ENCODE peak calls at places on chromosomes 13 and 19, in eight cellular contexts. F, W, G, Y, A, M, H and P are unnamed samples.

GRCh38 chr13:102870677-102871415 is 25.0 kb downstream of the ERCC5 start:
- DNase-seq in W (no peak), G (peak; percentile 40), H (peak; percentile 61), M (peak; percentile 33), F (no peak), A (no peak), Y (peak; percentile 31), P (peak; percentile 63)

GRCh38 chr13:57846600-57847173 is 215.1 kb downstream of the PCDH17 start:
- DNase-seq in G (no peak), W (no peak), Y (no peak), A (no peak), F (no peak), M (no peak), H (no peak), P (no peak)

GRCh38 chr19:48499352-48500090 is 12.1 kb downstream of the LMTK3 start:
- DNase-seq in Y (no peak), G (no peak), H (no peak), W (peak; percentile 45), F (no peak), M (no peak), A (no peak), P (no peak)

GRCh38 chr19:20167020-20167644 is at the start of gene ZNF486:
- DNase-seq in H (peak; percentile 95), F (peak; percentile 93), M (peak; percentile 94), A (peak; percentile 29), G (peak; percentile 84), Y (peak; percentile 83), W (peak; percentile 98), P (peak; percentile 93)

GRCh38 chr13:93900735-93901134 is 578.7 kb downstream of the DCT start:
- DNase-seq in H (no peak), A (no peak), G (no peak), F (no peak), M (no peak), W (no peak), Y (no peak), P (no peak)

GRCh38 chr19:16457195-16457953 is 14.4 kb downstream of the EPS15L1 start:
- DNase-seq in M (peak; percentile 66), Y (peak; percentile 67), W (no peak), G (no peak), A (no peak), F (no peak), H (peak; percentile 12), P (no peak)

GRCh38 chr19:18832331-18833140 is 777 bp downstream of the UPF1 start:
- DNase-seq in M (no peak), G (no peak), F (no peak), A (no peak), H (peak; percentile 46), W (no peak), Y (peak; percentile 47), P (peak; percentile 63)

GRCh38 chr13:33525759-33526158 is 240.2 kb upstream of the STARD13 start:
- DNase-seq in G (no peak), H (no peak), F (no peak), M (no peak), W (no peak), Y (no peak), A (no peak), P (no peak)

GRCh38 chr19:18460313-18460712 is 22.4 kb upstream of the ISYNA1 start:
- DNase-seq in H (no peak), M (peak; percentile 76), F (peak; percentile 56), A (no peak), G (no peak), W (no peak), Y (peak; percentile 70), P (peak; percentile 65)

GRCh38 chr19:33066543-33066942 is 1.9 kb upstream of the RHPN2 start:
- DNase-seq in W (no peak), H (no peak), A (no peak), F (no peak), G (no peak), M (no peak), Y (no peak), P (no peak)

GRCh38 chr19:53947624-53948023 is 15.1 kb upstream of the CACNG8 start:
- DNase-seq in G (no peak), M (no peak), A (no peak), H (no peak), Y (no peak), W (no peak), F (no peak), P (no peak)